ENCODE peak calls at places on chromosomes 2 and 18, in seven cellular contexts. One of them, this sample, is unnamed.

GRCh38 chr2:215136669-215137328 is 1.6 kb downstream of the ABCA12 start:
- DNase-seq in Right ventricle myocardium superior: no peak
- DNase-seq in AG04450: no peak
- DNase-seq in progenitor cell of endocrine pancreas: no peak
- DNase-seq in heart right ventricle: no peak
- DNase-seq in foreskin keratinocyte: peak
- DNase-seq in COR-L47: no peak
- DNase-seq in this sample: no peak

GRCh38 chr18:47929681-47930085 is 776 bp downstream of the SMAD2 start:
- DNase-seq in Right ventricle myocardium superior: no peak
- DNase-seq in AG04450: peak
- DNase-seq in progenitor cell of endocrine pancreas: no peak
- DNase-seq in heart right ventricle: peak
- DNase-seq in foreskin keratinocyte: no peak
- DNase-seq in COR-L47: peak
- DNase-seq in this sample: no peak

GRCh38 chr2:77571545-77571944 is 49.4 kb upstream of the LRRTM4 start:
- DNase-seq in Right ventricle myocardium superior: no peak
- DNase-seq in AG04450: no peak
- DNase-seq in progenitor cell of endocrine pancreas: no peak
- DNase-seq in heart right ventricle: no peak
- DNase-seq in foreskin keratinocyte: no peak
- DNase-seq in COR-L47: no peak
- DNase-seq in this sample: no peak

GRCh38 chr2:160214461-160215055 is 14.5 kb upstream of the ITGB6 start:
- DNase-seq in Right ventricle myocardium superior: no peak
- DNase-seq in AG04450: peak
- DNase-seq in progenitor cell of endocrine pancreas: no peak
- DNase-seq in heart right ventricle: peak
- DNase-seq in foreskin keratinocyte: peak
- DNase-seq in COR-L47: no peak
- DNase-seq in this sample: no peak

GRCh38 chr18:78634061-78634696 is 345.4 kb upstream of the SALL3 start:
- DNase-seq in Right ventricle myocardium superior: no peak
- DNase-seq in AG04450: no peak
- DNase-seq in progenitor cell of endocrine pancreas: no peak
- DNase-seq in heart right ventricle: no peak
- DNase-seq in foreskin keratinocyte: no peak
- DNase-seq in COR-L47: no peak
- DNase-seq in this sample: peak

GRCh38 chr2:189821953-189822748 is 37.9 kb downstream of the PMS1 start:
- DNase-seq in Right ventricle myocardium superior: no peak
- DNase-seq in AG04450: peak
- DNase-seq in progenitor cell of endocrine pancreas: no peak
- DNase-seq in heart right ventricle: no peak
- DNase-seq in foreskin keratinocyte: no peak
- DNase-seq in COR-L47: no peak
- DNase-seq in this sample: no peak

GRCh38 chr18:55079481-55080350 is 120.5 kb upstream of the CCDC68 start:
- DNase-seq in Right ventricle myocardium superior: peak
- DNase-seq in AG04450: no peak
- DNase-seq in progenitor cell of endocrine pancreas: no peak
- DNase-seq in heart right ventricle: no peak
- DNase-seq in foreskin keratinocyte: no peak
- DNase-seq in COR-L47: no peak
- DNase-seq in this sample: no peak

GRCh38 chr2:217431577-217432269 is 571.1 kb downstream of the TNS1 start:
- DNase-seq in Right ventricle myocardium superior: no peak
- DNase-seq in AG04450: no peak
- DNase-seq in progenitor cell of endocrine pancreas: no peak
- DNase-seq in heart right ventricle: no peak
- DNase-seq in foreskin keratinocyte: no peak
- DNase-seq in COR-L47: no peak
- DNase-seq in this sample: no peak

GRCh38 chr18:12890500-12890899 is 6.5 kb upstream of the PTPN2 start:
- DNase-seq in Right ventricle myocardium superior: no peak
- DNase-seq in AG04450: no peak
- DNase-seq in progenitor cell of endocrine pancreas: no peak
- DNase-seq in heart right ventricle: no peak
- DNase-seq in foreskin keratinocyte: no peak
- DNase-seq in COR-L47: no peak
- DNase-seq in this sample: no peak

GRCh38 chr2:133836691-133837090 is 268.4 kb upstream of the NCKAP5 start:
- DNase-seq in Right ventricle myocardium superior: no peak
- DNase-seq in AG04450: no peak
- DNase-seq in progenitor cell of endocrine pancreas: no peak
- DNase-seq in heart right ventricle: no peak
- DNase-seq in foreskin keratinocyte: no peak
- DNase-seq in COR-L47: no peak
- DNase-seq in this sample: no peak

GRCh38 chr18:76443519-76444435 is 51.3 kb downstream of the ZNF516 start:
- DNase-seq in Right ventricle myocardium superior: no peak
- DNase-seq in AG04450: no peak
- DNase-seq in progenitor cell of endocrine pancreas: no peak
- DNase-seq in heart right ventricle: no peak
- DNase-seq in foreskin keratinocyte: no peak
- DNase-seq in COR-L47: no peak
- DNase-seq in this sample: no peak

GRCh38 chr2:17558878-17559277 is 18.4 kb downstream of the VSNL1 start:
- DNase-seq in Right ventricle myocardium superior: no peak
- DNase-seq in AG04450: no peak
- DNase-seq in progenitor cell of endocrine pancreas: no peak
- DNase-seq in heart right ventricle: no peak
- DNase-seq in foreskin keratinocyte: no peak
- DNase-seq in COR-L47: no peak
- DNase-seq in this sample: no peak

GRCh38 chr2:218368621-218369153 is 12.0 kb downstream of the CATIP start:
- DNase-seq in Right ventricle myocardium superior: peak
- DNase-seq in AG04450: no peak
- DNase-seq in progenitor cell of endocrine pancreas: no peak
- DNase-seq in heart right ventricle: peak
- DNase-seq in foreskin keratinocyte: no peak
- DNase-seq in COR-L47: peak
- DNase-seq in this sample: no peak

GRCh38 chr2:27627963-27628766 is 647 bp downstream of the CCDC121 start:
- DNase-seq in Right ventricle myocardium superior: no peak
- DNase-seq in AG04450: peak
- DNase-seq in progenitor cell of endocrine pancreas: peak
- DNase-seq in heart right ventricle: no peak
- DNase-seq in foreskin keratinocyte: peak
- DNase-seq in COR-L47: no peak
- DNase-seq in this sample: no peak

GRCh38 chr18:80176334-80177080 is 67.4 kb downstream of the ADNP2 start:
- DNase-seq in Right ventricle myocardium superior: no peak
- DNase-seq in AG04450: peak
- DNase-seq in progenitor cell of endocrine pancreas: no peak
- DNase-seq in heart right ventricle: no peak
- DNase-seq in foreskin keratinocyte: no peak
- DNase-seq in COR-L47: peak
- DNase-seq in this sample: no peak

GRCh38 chr2:19800796-19801195 is 101.0 kb downstream of the TTC32 start:
- DNase-seq in Right ventricle myocardium superior: no peak
- DNase-seq in AG04450: no peak
- DNase-seq in progenitor cell of endocrine pancreas: no peak
- DNase-seq in heart right ventricle: no peak
- DNase-seq in foreskin keratinocyte: no peak
- DNase-seq in COR-L47: no peak
- DNase-seq in this sample: no peak

GRCh38 chr2:210363261-210363660 is 48.3 kb upstream of the MYL1 start:
- DNase-seq in Right ventricle myocardium superior: no peak
- DNase-seq in AG04450: no peak
- DNase-seq in progenitor cell of endocrine pancreas: no peak
- DNase-seq in heart right ventricle: no peak
- DNase-seq in foreskin keratinocyte: no peak
- DNase-seq in COR-L47: peak
- DNase-seq in this sample: no peak

GRCh38 chr2:95332036-95332435 is 34.9 kb downstream of the KCNIP3 start:
- DNase-seq in Right ventricle myocardium superior: peak
- DNase-seq in AG04450: no peak
- DNase-seq in progenitor cell of endocrine pancreas: no peak
- DNase-seq in heart right ventricle: no peak
- DNase-seq in foreskin keratinocyte: no peak
- DNase-seq in COR-L47: no peak
- DNase-seq in this sample: no peak

GRCh38 chr2:24105816-24106215 is 17.3 kb downstream of the PFN4 start:
- DNase-seq in Right ventricle myocardium superior: no peak
- DNase-seq in AG04450: no peak
- DNase-seq in progenitor cell of endocrine pancreas: no peak
- DNase-seq in heart right ventricle: no peak
- DNase-seq in foreskin keratinocyte: no peak
- DNase-seq in COR-L47: no peak
- DNase-seq in this sample: no peak

GRCh38 chr18:3480827-3481226 is 30.9 kb downstream of the TGIF1 start:
- DNase-seq in Right ventricle myocardium superior: no peak
- DNase-seq in AG04450: no peak
- DNase-seq in progenitor cell of endocrine pancreas: no peak
- DNase-seq in heart right ventricle: no peak
- DNase-seq in foreskin keratinocyte: no peak
- DNase-seq in COR-L47: no peak
- DNase-seq in this sample: no peak

GRCh38 chr2:127695491-127696472 is 5.5 kb upstream of the SFT2D3 start:
- DNase-seq in Right ventricle myocardium superior: peak
- DNase-seq in AG04450: no peak
- DNase-seq in progenitor cell of endocrine pancreas: no peak
- DNase-seq in heart right ventricle: peak
- DNase-seq in foreskin keratinocyte: no peak
- DNase-seq in COR-L47: no peak
- DNase-seq in this sample: peak

GRCh38 chr2:85704800-85705679 is 10.9 kb downstream of the GNLY start:
- DNase-seq in Right ventricle myocardium superior: no peak
- DNase-seq in AG04450: no peak
- DNase-seq in progenitor cell of endocrine pancreas: no peak
- DNase-seq in heart right ventricle: no peak
- DNase-seq in foreskin keratinocyte: no peak
- DNase-seq in COR-L47: no peak
- DNase-seq in this sample: no peak

GRCh38 chr2:201452856-201453643 is 1.5 kb downstream of the STRADB start:
- DNase-seq in Right ventricle myocardium superior: no peak
- DNase-seq in AG04450: no peak
- DNase-seq in progenitor cell of endocrine pancreas: no peak
- DNase-seq in heart right ventricle: no peak
- DNase-seq in foreskin keratinocyte: no peak
- DNase-seq in COR-L47: no peak
- DNase-seq in this sample: no peak

GRCh38 chr2:121220995-121221394 is 64.0 kb downstream of the TFCP2L1 start:
- DNase-seq in Right ventricle myocardium superior: no peak
- DNase-seq in AG04450: no peak
- DNase-seq in progenitor cell of endocrine pancreas: no peak
- DNase-seq in heart right ventricle: no peak
- DNase-seq in foreskin keratinocyte: peak
- DNase-seq in COR-L47: no peak
- DNase-seq in this sample: no peak

GRCh38 chr2:121173806-121174205 is 111.2 kb downstream of the TFCP2L1 start:
- DNase-seq in Right ventricle myocardium superior: no peak
- DNase-seq in AG04450: no peak
- DNase-seq in progenitor cell of endocrine pancreas: no peak
- DNase-seq in heart right ventricle: no peak
- DNase-seq in foreskin keratinocyte: no peak
- DNase-seq in COR-L47: no peak
- DNase-seq in this sample: peak

GRCh38 chr2:215901796-215902195 is 111.6 kb downstream of the MREG start:
- DNase-seq in Right ventricle myocardium superior: no peak
- DNase-seq in AG04450: no peak
- DNase-seq in progenitor cell of endocrine pancreas: no peak
- DNase-seq in heart right ventricle: no peak
- DNase-seq in foreskin keratinocyte: no peak
- DNase-seq in COR-L47: no peak
- DNase-seq in this sample: no peak